ENCODE peak calls at places on chromosomes 4 and X, in four cellular contexts. O is CD8-positive, alpha-beta T cell; A is stomach; M is right lobe of liver. T is an unnamed sample. For H3K4me1, the result is how much of the 10 kb centered on the place peaks cover.

GRCh38 chrX:18617351-18617750 is 54.6 kb downstream of the RS1 start:
- DNase-seq in O (no peak), A (no peak), M (no peak), T (no peak)

GRCh38 chr4:86965019-86965976 is 30.5 kb downstream of the AFF1 start:
- DNase-seq in O (no peak), A (no peak), M (no peak), T (no peak)

GRCh38 chr4:109658871-109659410 is 44.3 kb downstream of the CASP6 start:
- DNase-seq in O (no peak), A (no peak), M (no peak), T (peak)

GRCh38 chr4:183468210-183469095 is 24.0 kb downstream of the CDKN2AIP start:
- DNase-seq in O (no peak), A (no peak), M (no peak), T (no peak)

GRCh38 chr4:40199999-40200880 is 3.4 kb downstream of the RHOH start:
- DNase-seq in O (peak), A (peak), M (no peak), T (peak)

GRCh38 chr4:127503111-127503510 is 129.6 kb upstream of the INTU start:
- DNase-seq in O (no peak), A (no peak), M (no peak), T (no peak)

GRCh38 chr4:89410687-89411086 is 103.1 kb upstream of the GPRIN3 start:
- DNase-seq in O (no peak), A (no peak), M (no peak), T (no peak)

GRCh38 chrX:14356401-14356800 is 172.9 kb upstream of the GLRA2 start:
- DNase-seq in O (no peak), A (no peak), M (no peak), T (no peak)

GRCh38 chrX:153946910-153947769 is 2.7 kb upstream of the RENBP start:
- DNase-seq in O (peak), A (peak), M (peak), T (peak)

GRCh38 chrX:55754861-55755294 is 37.3 kb downstream of the RRAGB start:
- DNase-seq in O (no peak), A (no peak), M (no peak), T (no peak)

GRCh38 chrX:109716431-109717028 is 16.5 kb downstream of the ACSL4 start:
- DNase-seq in O (no peak), A (no peak), M (no peak), T (no peak)

GRCh38 chrX:78822157-78822683 is 74.7 kb downstream of the LPAR4 start:
- DNase-seq in O (no peak), A (no peak), M (no peak), T (no peak)

GRCh38 chr4:174559894-174560293 is 37.6 kb upstream of the HPGD start:
- DNase-seq in O (no peak), A (no peak), M (no peak), T (no peak)

GRCh38 chr4:87122252-87122651 is 98.2 kb downstream of the KLHL8 start:
- DNase-seq in O (no peak), A (no peak), M (no peak), T (no peak)

GRCh38 chrX:66676990-66677389 is 38.1 kb upstream of the EDA2R start:
- DNase-seq in O (no peak), A (no peak), M (no peak), T (no peak)

GRCh38 chrX:66200855-66201795 is 37.1 kb downstream of the HEPH start:
- DNase-seq in O (no peak), A (no peak), M (no peak), T (no peak)

GRCh38 chrX:145843196-145843595 is 25.6 kb downstream of the SLITRK2 start:
- DNase-seq in O (no peak), A (no peak), M (no peak), T (no peak)

GRCh38 chr4:177374966-177375365 is 65.3 kb downstream of the NEIL3 start:
- DNase-seq in O (no peak), A (no peak), M (no peak), T (no peak)

GRCh38 chrX:31036895-31037294 is 34.9 kb downstream of the FTHL17 start:
- DNase-seq in O (no peak), A (peak), M (peak), T (no peak)

GRCh38 chr4:7202391-7202790 is 10.1 kb downstream of the SORCS2 start:
- DNase-seq in O (no peak), A (no peak), M (no peak), T (no peak)

GRCh38 chr4:7206385-7206784 is 14.0 kb downstream of the SORCS2 start:
- DNase-seq in O (no peak), A (no peak), M (peak), T (no peak)

GRCh38 chr4:7207791-7208231 is 15.5 kb downstream of the SORCS2 start:
- DNase-seq in O (no peak), A (no peak), M (no peak), T (no peak)

GRCh38 chr4:7206856-7207567 is 14.7 kb downstream of the SORCS2 start:
- DNase-seq in O (no peak), A (peak), M (peak), T (no peak)

DNA sequence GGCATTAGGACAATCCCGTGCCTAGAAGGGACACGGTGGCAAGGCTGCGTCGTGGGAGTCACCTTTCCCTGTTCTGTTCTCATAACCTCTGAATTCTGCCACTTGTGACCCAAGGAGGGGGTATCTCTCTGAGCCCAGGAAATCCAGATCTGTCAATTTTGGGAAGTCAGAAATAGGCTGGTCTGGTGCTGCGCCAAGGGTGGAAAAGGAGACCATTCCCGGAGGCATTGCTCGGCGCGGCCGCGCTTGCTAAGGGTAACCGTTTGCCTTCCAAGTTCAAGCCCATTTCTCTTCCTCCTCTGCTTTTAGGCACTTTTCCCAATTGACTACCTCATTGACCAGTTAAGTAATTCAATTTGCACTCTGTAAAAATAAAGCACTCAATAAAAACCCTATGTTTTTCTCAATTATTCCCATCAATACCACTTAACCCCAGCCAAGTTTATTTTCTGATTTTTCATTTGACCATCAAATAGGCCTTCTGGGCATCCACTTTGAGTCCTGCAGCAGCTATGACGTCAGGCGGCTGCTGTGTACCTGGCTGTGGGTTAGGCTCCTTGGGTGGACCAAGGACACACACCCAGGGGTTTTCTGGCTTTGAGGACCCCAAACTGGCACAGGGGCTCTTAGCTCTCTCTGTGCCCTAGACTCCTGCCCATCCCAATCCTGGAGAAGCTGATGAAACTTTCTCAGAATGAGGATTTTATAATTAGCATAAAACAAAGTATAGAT is 12.5 kb downstream of the SORCS2 start:
- DNase-seq in O (no peak), A (no peak), M (no peak), T (no peak)
- H3K4me1 ChIP-seq in O (under half), A (under half), M (under half), T (under half)

DNA sequence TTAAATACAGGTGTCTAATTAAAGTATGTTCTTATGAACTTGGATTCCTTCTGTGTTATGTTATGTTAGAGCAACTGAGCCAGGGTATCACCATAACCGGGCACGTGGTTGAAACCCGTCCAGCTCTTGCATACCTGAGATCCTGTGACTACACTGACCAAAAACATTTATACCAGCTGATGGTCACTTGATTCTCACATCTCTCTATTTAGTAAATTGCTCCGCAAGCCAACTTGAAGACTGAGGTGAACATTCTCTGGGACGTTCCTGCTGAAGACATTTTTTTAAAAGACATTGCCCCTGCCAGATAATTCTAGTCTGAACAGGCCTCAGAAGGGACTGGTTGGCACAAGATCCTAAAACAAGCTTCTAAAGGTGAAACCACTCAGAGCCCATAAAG is 550.0 kb upstream of the DIPK2B start:
- DNase-seq in O (no peak), A (peak), M (no peak), T (no peak)
- H3K4me1 ChIP-seq in O (under half), A (under half), M (under half), T (under half)

GRCh38 chr4:85779165-85779564 is 304.2 kb downstream of the ARHGAP24 start:
- DNase-seq in O (no peak), A (no peak), M (no peak), T (no peak)

GRCh38 chr4:85783483-85783882 is 308.5 kb downstream of the ARHGAP24 start:
- DNase-seq in O (no peak), A (no peak), M (no peak), T (no peak)

GRCh38 chr4:85777908-85778808 is 303.2 kb downstream of the ARHGAP24 start:
- DNase-seq in O (no peak), A (no peak), M (no peak), T (no peak)

GRCh38 chr4:85778809-85779124 is 303.8 kb downstream of the ARHGAP24 start:
- DNase-seq in O (no peak), A (no peak), M (no peak), T (no peak)

GRCh38 chr4:85780664-85781063 is 305.7 kb downstream of the ARHGAP24 start:
- DNase-seq in O (no peak), A (no peak), M (no peak), T (no peak)
- H3K4me1 ChIP-seq in O (under half), A (under half), M (under half), T (under half)

GRCh38 chr4:76610751-76611150 is 175.7 kb downstream of the SHROOM3 start:
- DNase-seq in O (no peak), A (no peak), M (no peak), T (no peak)
- H3K4me1 ChIP-seq in O (under half), A (half or more), M (under half), T (under half)

GRCh38 chr4:185540040-185540439 is 4.7 kb upstream of the PDLIM3 start:
- DNase-seq in O (no peak), A (no peak), M (no peak), T (no peak)
- H3K4me1 ChIP-seq in O (under half), A (under half), M (under half), T (under half)

GRCh38 chr4:122842392-122842791 is 15.8 kb downstream of the FGF2 start:
- DNase-seq in O (no peak), A (no peak), M (no peak), T (no peak)

GRCh38 chr4:122845066-122845465 is 18.4 kb downstream of the FGF2 start:
- DNase-seq in O (no peak), A (no peak), M (no peak), T (no peak)

GRCh38 chr4:122847931-122848330 is 21.3 kb downstream of the FGF2 start:
- DNase-seq in O (no peak), A (no peak), M (no peak), T (no peak)

GRCh38 chr4:122845760-122846159 is 19.1 kb downstream of the FGF2 start:
- DNase-seq in O (no peak), A (no peak), M (no peak), T (no peak)

GRCh38 chr4:122842984-122843531 is 16.4 kb downstream of the FGF2 start:
- DNase-seq in O (no peak), A (no peak), M (peak), T (no peak)
- H3K4me1 ChIP-seq in O (under half), A (under half), M (under half), T (under half)

DNA sequence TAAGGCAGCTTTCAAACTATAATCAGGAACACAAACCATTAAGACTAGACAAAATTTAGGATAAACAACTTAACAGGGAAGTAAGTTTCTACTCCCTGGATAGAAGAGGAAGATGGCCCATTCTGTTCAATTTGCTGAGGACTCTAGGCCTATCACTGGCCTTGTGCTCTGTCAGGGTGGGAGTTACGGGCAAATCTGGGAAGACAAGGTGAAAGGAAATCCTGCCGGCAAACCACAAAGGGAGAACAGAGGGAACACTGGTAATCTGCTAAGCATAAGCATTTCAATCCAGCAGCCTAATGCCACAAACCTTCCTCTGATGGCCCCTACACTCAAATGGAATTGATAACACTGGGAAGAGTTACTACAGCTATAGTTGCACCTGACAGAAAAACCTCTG is 8.3 kb downstream of the GPR82 start:
- DNase-seq in O (no peak), A (no peak), M (no peak), T (no peak)
- H3K4me1 ChIP-seq in O (under half), A (under half), M (under half), T (under half)

T was measured in naive thymus-derived CD4-positive, alpha-beta T cell.